ENCODE peak calls at places on chromosomes 3 and 15, in five cellular contexts. V is Kasumi-1, Z is WTC11, Q is iris pigment epithelial cell, U is HTR-8/SVneo. D is an unnamed sample.

GRCh38 chr15:62539236-62539635 is 374.2 kb upstream of the C2CD4B start:
- DNase-seq in V (no peak), Q (no peak), U (no peak), Z (no peak), D (no peak)

GRCh38 chr3:183697610-183698317 is at the start of gene YEATS2:
- DNase-seq in Z (peak), Q (peak), U (peak), V (peak), D (no peak)

GRCh38 chr3:46716461-46717441 is 918 bp downstream of the PRSS50 start:
- DNase-seq in Z (no peak), U (no peak), V (no peak), Q (no peak), D (no peak)

GRCh38 chr3:114848087-114848486 is 299.0 kb downstream of the ZBTB20 start:
- DNase-seq in Z (no peak), V (no peak), U (no peak), Q (no peak), D (peak)

GRCh38 chr3:20930034-20930433 is 744.0 kb upstream of the SGO1 start:
- DNase-seq in Q (peak), Z (peak), V (peak), U (no peak), D (no peak)

GRCh38 chr3:134419214-134419965 is 45.1 kb upstream of the AMOTL2 start:
- DNase-seq in V (no peak), Q (no peak), U (no peak), Z (no peak), D (no peak)

GRCh38 chr3:157531771-157532170 is 28.6 kb upstream of the VEPH1 start:
- DNase-seq in V (no peak), U (no peak), Z (no peak), Q (peak), D (no peak)

GRCh38 chr3:181699171-181699903 is 12.4 kb upstream of the SOX2 start:
- DNase-seq in V (no peak), Q (no peak), Z (no peak), U (no peak), D (peak)

GRCh38 chr3:8500208-8500961 is 1.2 kb upstream of the LMCD1 start:
- DNase-seq in Q (peak), U (no peak), Z (no peak), V (no peak), D (peak)

GRCh38 chr3:124811441-124811840 is 75.7 kb downstream of the ITGB5 start:
- DNase-seq in Z (no peak), Q (peak), V (no peak), U (no peak), D (no peak)

GRCh38 chr3:37594873-37595783 is 266.6 kb upstream of the CTDSPL start:
- DNase-seq in U (no peak), Q (no peak), Z (no peak), V (no peak), D (no peak)

GRCh38 chr15:67771201-67771600 is 54.1 kb upstream of the SKOR1 start:
- DNase-seq in Q (no peak), U (no peak), V (no peak), Z (no peak), D (no peak)

GRCh38 chr15:69828181-69828828 is 269.4 kb downstream of the TLE3 start:
- DNase-seq in Q (no peak), Z (no peak), U (no peak), V (no peak), D (no peak)

GRCh38 chr3:61530355-61530754 is 31.0 kb upstream of the PTPRG start:
- DNase-seq in Q (peak), Z (no peak), U (no peak), V (peak), D (no peak)

GRCh38 chr3:97937205-97937604 is 35.0 kb downstream of the RIOX2 start:
- DNase-seq in V (no peak), Z (no peak), U (no peak), Q (no peak), D (no peak)

GRCh38 chr3:149363053-149363452 is 14.4 kb downstream of the TM4SF1 start:
- DNase-seq in U (no peak), V (no peak), Z (no peak), Q (no peak), D (no peak)

GRCh38 chr3:175940243-175940642 is 1081.1 kb downstream of the NAALADL2 start:
- DNase-seq in U (peak), V (no peak), Z (no peak), Q (peak), D (no peak)

GRCh38 chr3:183518446-183519185 is 36.9 kb downstream of the KLHL6 start:
- DNase-seq in Z (no peak), U (no peak), Q (no peak), V (no peak), D (no peak)

GRCh38 chr3:62686486-62686885 is 188.7 kb downstream of the CADPS start:
- DNase-seq in Q (peak), Z (no peak), U (no peak), V (no peak), D (no peak)

GRCh38 chr15:61831505-61831921 is 228.7 kb downstream of the VPS13C start:
- DNase-seq in Z (no peak), U (no peak), Q (no peak), V (peak), D (no peak)

GRCh38 chr15:82942691-82943090 is 9.8 kb downstream of the HOMER2 start:
- DNase-seq in Q (peak), U (peak), Z (no peak), V (no peak), D (no peak)

GRCh38 chr15:99167640-99168039 is 62.8 kb downstream of the SYNM start:
- DNase-seq in V (peak), Q (no peak), U (no peak), Z (no peak), D (no peak)

GRCh38 chr3:51670053-51670666 is 892 bp upstream of the TEX264 start:
- DNase-seq in Q (no peak), V (no peak), Z (no peak), U (no peak), D (no peak)

GRCh38 chr15:63969652-63970421 is 76.4 kb downstream of the DAPK2 start:
- DNase-seq in Z (no peak), U (no peak), V (peak), Q (no peak), D (no peak)

D was measured in amygdala.